ENCODE peak calls at places on chromosome 6, in four cellular contexts. One of them, this sample, is unnamed.
A peak's percentile ranks its signal among the peaks of the same experiment; 100 is the strongest.

GRCh38 chr6:42349753-42350573 is 101.8 kb downstream of the TRERF1 start:
- DNase-seq in K562: no peak
- DNase-seq in GM12878: no peak
- DNase-seq in A549: no peak
- DNase-seq in this sample: peak; percentile 26

GRCh38 chr6:100267002-100267401 is 197.7 kb downstream of the SIM1 start:
- DNase-seq in A549: no peak
- DNase-seq in GM12878: no peak
- DNase-seq in K562: no peak
- DNase-seq in this sample: no peak

GRCh38 chr6:138393871-138394783 is 9.9 kb upstream of the HEBP2 start:
- DNase-seq in A549: no peak
- DNase-seq in GM12878: no peak
- DNase-seq in K562: no peak
- DNase-seq in this sample: no peak

GRCh38 chr6:90537723-90538407 is 49.0 kb downstream of the MAP3K7 start:
- DNase-seq in A549: no peak
- DNase-seq in K562: no peak
- DNase-seq in GM12878: peak; percentile 1
- DNase-seq in this sample: no peak

GRCh38 chr6:53896237-53896636 is 101.4 kb downstream of the LRRC1 start:
- DNase-seq in GM12878: no peak
- DNase-seq in K562: no peak
- DNase-seq in A549: peak; percentile 2
- DNase-seq in this sample: peak; percentile 18

GRCh38 chr6:83474309-83474708 is 38.0 kb upstream of the PRSS35 start:
- DNase-seq in GM12878: no peak
- DNase-seq in A549: no peak
- DNase-seq in K562: no peak
- DNase-seq in this sample: peak; percentile 34

GRCh38 chr6:109117346-109118035 is 22.2 kb downstream of the CEP57L1 start:
- DNase-seq in K562: no peak
- DNase-seq in A549: no peak
- DNase-seq in GM12878: peak; percentile 85
- DNase-seq in this sample: no peak

GRCh38 chr6:6997282-6998193 is 110.2 kb upstream of the RREB1 start:
- DNase-seq in K562: no peak
- DNase-seq in A549: no peak
- DNase-seq in GM12878: no peak
- DNase-seq in this sample: no peak

GRCh38 chr6:106089981-106090380 is 3.8 kb downstream of the PRDM1 start:
- DNase-seq in GM12878: no peak
- DNase-seq in K562: no peak
- DNase-seq in A549: no peak
- DNase-seq in this sample: peak; percentile 57

GRCh38 chr6:109091314-109092009 is 3.2 kb downstream of the SESN1 start:
- DNase-seq in GM12878: no peak
- DNase-seq in K562: no peak
- DNase-seq in A549: no peak
- DNase-seq in this sample: no peak

GRCh38 chr6:6711832-6712231 is 123.3 kb downstream of the LY86 start:
- DNase-seq in K562: no peak
- DNase-seq in GM12878: peak; percentile 39
- DNase-seq in A549: no peak
- DNase-seq in this sample: no peak

GRCh38 chr6:129786548-129786947 is 74.6 kb downstream of the TMEM244 start:
- DNase-seq in A549: peak; percentile 13
- DNase-seq in K562: no peak
- DNase-seq in GM12878: no peak
- DNase-seq in this sample: peak; percentile 49

GRCh38 chr6:159094444-159095252 is 49.9 kb upstream of the TAGAP start:
- DNase-seq in A549: no peak
- DNase-seq in GM12878: no peak
- DNase-seq in K562: no peak
- DNase-seq in this sample: no peak

GRCh38 chr6:41449399-41450245 is 96.6 kb upstream of the FOXP4 start:
- DNase-seq in A549: peak; percentile 22
- DNase-seq in GM12878: no peak
- DNase-seq in K562: peak; percentile 63
- DNase-seq in this sample: no peak

GRCh38 chr6:111242452-111242851 is 155.1 kb downstream of the SLC16A10 start:
- DNase-seq in K562: no peak
- DNase-seq in A549: peak; percentile 52
- DNase-seq in GM12878: no peak
- DNase-seq in this sample: peak; percentile 82

GRCh38 chr6:140697585-140697984 is 1323.1 kb upstream of the CITED2 start:
- DNase-seq in A549: no peak
- DNase-seq in K562: no peak
- DNase-seq in GM12878: no peak
- DNase-seq in this sample: no peak

GRCh38 chr6:17457956-17458355 is 64.6 kb downstream of the CAP2 start:
- DNase-seq in GM12878: no peak
- DNase-seq in K562: no peak
- DNase-seq in A549: no peak
- DNase-seq in this sample: no peak

GRCh38 chr6:122734529-122735203 is 44.9 kb upstream of the FABP7 start:
- DNase-seq in GM12878: no peak
- DNase-seq in K562: no peak
- DNase-seq in A549: no peak
- DNase-seq in this sample: no peak

GRCh38 chr6:112933947-112934346 is 586.8 kb downstream of the RFPL4B start:
- DNase-seq in A549: no peak
- DNase-seq in K562: no peak
- DNase-seq in GM12878: no peak
- DNase-seq in this sample: peak; percentile 57

DNA sequence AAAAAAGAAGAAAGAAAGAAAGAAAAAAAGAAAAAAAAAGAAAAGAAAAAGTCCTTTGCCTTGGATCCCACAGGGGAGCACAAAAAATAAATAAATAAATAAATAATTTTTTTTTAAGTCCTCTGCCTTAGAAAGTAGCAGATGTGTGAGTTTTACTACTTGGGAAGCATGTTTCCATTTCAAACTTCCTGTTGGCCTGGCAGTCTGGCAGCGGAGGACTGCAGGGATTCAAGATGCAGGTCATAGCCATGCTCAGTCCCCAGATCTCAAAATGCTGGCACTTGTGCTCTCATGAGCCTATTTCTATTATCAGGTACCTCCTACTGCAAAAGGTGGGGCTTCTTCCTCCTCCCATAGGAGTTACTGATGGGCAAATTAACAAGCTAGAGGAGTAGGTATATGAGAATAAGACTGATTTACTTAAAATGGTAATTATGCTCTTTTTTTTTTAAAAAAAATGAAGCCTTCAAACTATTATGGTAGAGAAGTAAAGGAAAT is 54.2 kb upstream of the MAP7 start:
- DNase-seq in GM12878: no peak
- DNase-seq in K562: peak; percentile 19
- DNase-seq in A549: no peak
- DNase-seq in this sample: no peak
- TF ChIP-seq ELK1 in GM12878: no peak
- TF ChIP-seq ELK1 in K562: no peak
- TF ChIP-seq ELK1 in A549: no peak
- TF ChIP-seq ELK1 in this sample: no peak

DNA sequence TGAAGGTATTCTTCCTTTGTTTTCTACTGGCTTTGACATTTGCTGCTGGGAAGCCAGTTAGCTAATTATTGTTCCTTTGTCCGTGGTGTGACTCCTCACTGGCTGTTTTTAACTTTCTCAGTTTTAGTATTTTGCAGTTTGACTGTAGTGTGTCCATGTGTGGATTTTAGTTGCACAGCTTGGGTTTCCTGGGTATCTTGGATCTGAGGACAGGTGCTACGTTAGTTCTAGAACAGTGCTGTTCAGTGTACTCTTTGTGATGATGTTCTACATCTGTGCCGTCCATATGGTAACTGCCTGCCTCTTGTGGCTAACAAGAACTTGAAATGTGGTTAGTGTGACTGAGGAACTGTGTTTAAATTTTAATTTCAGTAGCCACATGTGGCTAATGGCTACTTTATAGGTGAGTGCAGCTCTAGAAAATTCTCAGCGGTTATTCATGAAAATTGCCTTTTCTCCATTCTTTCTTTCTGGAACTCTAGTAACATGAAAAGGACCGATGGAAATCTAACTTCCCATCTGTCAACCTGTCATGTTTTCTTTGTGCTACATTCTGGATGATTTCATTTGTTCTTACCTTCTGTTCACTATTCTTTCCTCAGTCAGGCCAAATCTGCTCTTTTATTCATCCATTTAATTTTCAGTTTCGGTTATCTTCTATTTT is 7.4 kb downstream of the SNX9 start:
- DNase-seq in GM12878: peak; percentile 68
- DNase-seq in K562: no peak
- DNase-seq in A549: no peak
- DNase-seq in this sample: no peak
- TF ChIP-seq RFX5 in GM12878: no peak
- TF ChIP-seq RFX5 in K562: no peak
- TF ChIP-seq RFX5 in A549: no peak
- TF ChIP-seq RFX5 in this sample: no peak

DNA sequence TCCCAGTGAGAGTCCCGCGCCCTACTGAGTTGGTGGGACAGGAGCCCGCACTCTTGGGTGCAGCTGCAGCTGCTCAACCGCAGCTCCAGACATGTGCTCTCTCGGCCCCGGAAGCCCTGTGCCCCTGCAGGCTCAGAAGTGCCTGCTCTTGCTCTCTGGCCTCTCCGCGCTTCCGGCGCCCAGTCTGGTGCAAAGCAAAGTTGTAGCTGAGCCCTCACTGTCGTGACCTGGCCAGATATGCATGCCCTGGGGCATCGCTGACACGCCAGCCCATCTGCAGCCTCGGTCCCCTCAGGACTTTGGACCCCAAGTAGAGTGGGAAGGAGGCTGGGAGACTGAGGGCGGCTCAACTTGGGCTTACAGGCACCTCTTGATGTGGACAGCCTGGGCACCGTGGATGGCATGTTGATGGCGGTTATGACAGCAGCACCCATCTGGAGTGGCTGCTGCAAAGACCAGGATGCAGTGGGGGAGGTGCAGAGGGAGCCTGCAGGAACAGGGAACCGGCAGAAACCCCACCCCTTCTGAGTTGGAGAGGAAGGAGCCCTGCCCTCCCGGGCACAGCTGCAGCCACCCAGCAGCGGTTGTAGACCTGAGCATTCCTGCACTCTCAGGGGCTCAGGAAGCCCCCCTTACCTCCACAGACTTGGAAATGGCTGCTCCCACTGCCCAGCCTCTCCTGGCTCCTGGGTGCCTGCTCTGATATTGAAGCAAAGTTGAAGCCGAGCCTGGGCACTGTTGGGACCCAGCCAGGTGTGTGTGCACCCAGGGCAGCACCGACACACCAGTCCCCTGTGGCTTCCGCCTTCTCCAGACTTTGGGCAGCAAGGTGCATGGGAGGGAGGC is 462.6 kb downstream of the TBC1D32 start:
- DNase-seq in K562: no peak
- DNase-seq in A549: no peak
- DNase-seq in GM12878: no peak
- DNase-seq in this sample: no peak
- TF ChIP-seq SMC3 in K562: no peak
- TF ChIP-seq SMC3 in A549: no peak
- TF ChIP-seq SMC3 in GM12878: no peak
- TF ChIP-seq SMC3 in this sample: no peak

DNA sequence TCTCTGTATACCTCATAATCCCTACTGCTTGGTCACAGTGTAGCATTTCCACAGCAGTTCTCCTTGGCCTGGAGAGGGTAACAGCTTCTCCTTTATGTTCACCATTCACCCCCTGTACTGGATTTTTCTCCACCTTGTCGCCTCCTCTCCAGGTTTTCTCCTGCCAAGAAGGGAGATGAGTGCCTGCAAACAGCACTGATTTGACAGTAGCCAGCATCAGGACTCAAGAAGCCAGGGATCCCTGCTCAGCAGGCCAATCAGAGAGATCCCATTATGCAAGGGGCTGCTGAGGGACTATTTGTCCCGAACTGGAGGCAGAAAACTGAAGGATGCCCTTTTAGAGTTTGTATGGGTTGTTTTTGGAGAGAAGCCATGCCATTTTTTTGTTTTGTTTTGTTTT is 68.6 kb upstream of the RIPOR2 start:
- DNase-seq in K562: no peak
- DNase-seq in GM12878: no peak
- DNase-seq in A549: no peak
- DNase-seq in this sample: no peak
- TF ChIP-seq ELK1 in K562: no peak
- TF ChIP-seq ELK1 in GM12878: no peak
- TF ChIP-seq ELK1 in A549: no peak
- TF ChIP-seq ELK1 in this sample: no peak

GRCh38 chr6:33483678-33484077 is 29.3 kb downstream of the ZBTB9 start:
- DNase-seq in GM12878: no peak
- DNase-seq in K562: no peak
- DNase-seq in A549: no peak
- DNase-seq in this sample: no peak
- TF ChIP-seq RFX5 in GM12878: no peak
- TF ChIP-seq RFX5 in K562: no peak
- TF ChIP-seq RFX5 in A549: no peak
- TF ChIP-seq RFX5 in this sample: no peak

GRCh38 chr6:33066917-33067521 is 6.4 kb downstream of the HLA-DPA1 start:
- DNase-seq in K562: no peak
- DNase-seq in GM12878: no peak
- DNase-seq in A549: no peak
- DNase-seq in this sample: no peak

GRCh38 chr6:33069021-33069738 is 4.3 kb downstream of the HLA-DPA1 start:
- DNase-seq in K562: no peak
- DNase-seq in A549: no peak
- DNase-seq in GM12878: no peak
- DNase-seq in this sample: no peak

GRCh38 chr6:33061987-33062386 is 11.5 kb downstream of the HLA-DPA1 start:
- DNase-seq in A549: peak; percentile 18
- DNase-seq in GM12878: peak; percentile 62
- DNase-seq in K562: peak; percentile 30
- DNase-seq in this sample: peak; percentile 25

GRCh38 chr6:33065312-33065711 is 8.1 kb downstream of the HLA-DPA1 start:
- DNase-seq in GM12878: no peak
- DNase-seq in A549: no peak
- DNase-seq in K562: no peak
- DNase-seq in this sample: no peak

GRCh38 chr6:33064723-33065122 is 8.7 kb downstream of the HLA-DPA1 start:
- DNase-seq in K562: no peak
- DNase-seq in A549: no peak
- DNase-seq in GM12878: no peak
- DNase-seq in this sample: no peak
- TF ChIP-seq SMC3 in K562: no peak
- TF ChIP-seq SMC3 in A549: no peak
- TF ChIP-seq SMC3 in GM12878: no peak
- TF ChIP-seq SMC3 in this sample: no peak

This sample was measured in IMR-90.